ENCODE peak calls at places on chromosomes 7 and 10, in eight cellular contexts. One of them, this sample, is unnamed.

GRCh38 chr10:94088926-94089381 is 95.2 kb downstream of the PLCE1 start:
- DNase-seq in non-pigmented ciliary epithelial cell: no peak
- DNase-seq in heart right ventricle: peak
- DNase-seq in RWPE1: no peak
- DNase-seq in GM13976: no peak
- DNase-seq in stimulated activated CD4-positive, alpha-beta T cell treated with anti-CD3 and anti-CD28 coated beads, Interleukin-4, amount 100 ng/mL, for 1 hour: no peak
- DNase-seq in epithelial cell of esophagus: peak
- DNase-seq in HCT116: no peak
- DNase-seq in this sample: no peak

GRCh38 chr7:149654588-149654987 is 118.8 kb downstream of the ZNF467 start:
- DNase-seq in non-pigmented ciliary epithelial cell: no peak
- DNase-seq in heart right ventricle: no peak
- DNase-seq in RWPE1: no peak
- DNase-seq in GM13976: no peak
- DNase-seq in stimulated activated CD4-positive, alpha-beta T cell treated with anti-CD3 and anti-CD28 coated beads, Interleukin-4, amount 100 ng/mL, for 1 hour: no peak
- DNase-seq in epithelial cell of esophagus: no peak
- DNase-seq in HCT116: no peak
- DNase-seq in this sample: no peak

GRCh38 chr7:139450851-139451250 is 32.6 kb downstream of the KLRG2 start:
- DNase-seq in non-pigmented ciliary epithelial cell: no peak
- DNase-seq in heart right ventricle: no peak
- DNase-seq in RWPE1: no peak
- DNase-seq in GM13976: no peak
- DNase-seq in stimulated activated CD4-positive, alpha-beta T cell treated with anti-CD3 and anti-CD28 coated beads, Interleukin-4, amount 100 ng/mL, for 1 hour: no peak
- DNase-seq in epithelial cell of esophagus: no peak
- DNase-seq in HCT116: no peak
- DNase-seq in this sample: no peak

GRCh38 chr10:34369120-34369519 is 446.0 kb downstream of the PARD3 start:
- DNase-seq in non-pigmented ciliary epithelial cell: no peak
- DNase-seq in heart right ventricle: no peak
- DNase-seq in RWPE1: no peak
- DNase-seq in GM13976: no peak
- DNase-seq in stimulated activated CD4-positive, alpha-beta T cell treated with anti-CD3 and anti-CD28 coated beads, Interleukin-4, amount 100 ng/mL, for 1 hour: no peak
- DNase-seq in epithelial cell of esophagus: no peak
- DNase-seq in HCT116: no peak
- DNase-seq in this sample: no peak

GRCh38 chr10:11602919-11603523 is 8.4 kb downstream of the USP6NL start:
- DNase-seq in non-pigmented ciliary epithelial cell: no peak
- DNase-seq in heart right ventricle: no peak
- DNase-seq in RWPE1: no peak
- DNase-seq in GM13976: peak
- DNase-seq in stimulated activated CD4-positive, alpha-beta T cell treated with anti-CD3 and anti-CD28 coated beads, Interleukin-4, amount 100 ng/mL, for 1 hour: no peak
- DNase-seq in epithelial cell of esophagus: peak
- DNase-seq in HCT116: peak
- DNase-seq in this sample: peak

GRCh38 chr7:50315739-50316671 is 11.5 kb downstream of the IKZF1 start:
- DNase-seq in non-pigmented ciliary epithelial cell: no peak
- DNase-seq in heart right ventricle: no peak
- DNase-seq in RWPE1: no peak
- DNase-seq in GM13976: no peak
- DNase-seq in stimulated activated CD4-positive, alpha-beta T cell treated with anti-CD3 and anti-CD28 coated beads, Interleukin-4, amount 100 ng/mL, for 1 hour: no peak
- DNase-seq in epithelial cell of esophagus: no peak
- DNase-seq in HCT116: no peak
- DNase-seq in this sample: no peak

GRCh38 chr10:87066865-87067264 is 27.8 kb downstream of the GLUD1 start:
- DNase-seq in non-pigmented ciliary epithelial cell: no peak
- DNase-seq in heart right ventricle: no peak
- DNase-seq in RWPE1: no peak
- DNase-seq in GM13976: no peak
- DNase-seq in stimulated activated CD4-positive, alpha-beta T cell treated with anti-CD3 and anti-CD28 coated beads, Interleukin-4, amount 100 ng/mL, for 1 hour: no peak
- DNase-seq in epithelial cell of esophagus: no peak
- DNase-seq in HCT116: no peak
- DNase-seq in this sample: no peak

GRCh38 chr7:1106063-1106782 is 18.3 kb downstream of the GPER1 start:
- DNase-seq in non-pigmented ciliary epithelial cell: no peak
- DNase-seq in heart right ventricle: no peak
- DNase-seq in RWPE1: no peak
- DNase-seq in GM13976: no peak
- DNase-seq in stimulated activated CD4-positive, alpha-beta T cell treated with anti-CD3 and anti-CD28 coated beads, Interleukin-4, amount 100 ng/mL, for 1 hour: no peak
- DNase-seq in epithelial cell of esophagus: no peak
- DNase-seq in HCT116: no peak
- DNase-seq in this sample: no peak

GRCh38 chr7:114048386-114049235 is 129.8 kb upstream of the PPP1R3A start:
- DNase-seq in non-pigmented ciliary epithelial cell: no peak
- DNase-seq in heart right ventricle: no peak
- DNase-seq in RWPE1: peak
- DNase-seq in GM13976: no peak
- DNase-seq in stimulated activated CD4-positive, alpha-beta T cell treated with anti-CD3 and anti-CD28 coated beads, Interleukin-4, amount 100 ng/mL, for 1 hour: no peak
- DNase-seq in epithelial cell of esophagus: peak
- DNase-seq in HCT116: no peak
- DNase-seq in this sample: no peak

GRCh38 chr7:107615910-107616680 is 36.0 kb downstream of the BCAP29 start:
- DNase-seq in non-pigmented ciliary epithelial cell: no peak
- DNase-seq in heart right ventricle: no peak
- DNase-seq in RWPE1: no peak
- DNase-seq in GM13976: no peak
- DNase-seq in stimulated activated CD4-positive, alpha-beta T cell treated with anti-CD3 and anti-CD28 coated beads, Interleukin-4, amount 100 ng/mL, for 1 hour: no peak
- DNase-seq in epithelial cell of esophagus: peak
- DNase-seq in HCT116: no peak
- DNase-seq in this sample: no peak

GRCh38 chr7:159026271-159027047 is 118.2 kb downstream of the VIPR2 start:
- DNase-seq in non-pigmented ciliary epithelial cell: no peak
- DNase-seq in heart right ventricle: no peak
- DNase-seq in RWPE1: no peak
- DNase-seq in GM13976: no peak
- DNase-seq in stimulated activated CD4-positive, alpha-beta T cell treated with anti-CD3 and anti-CD28 coated beads, Interleukin-4, amount 100 ng/mL, for 1 hour: no peak
- DNase-seq in epithelial cell of esophagus: no peak
- DNase-seq in HCT116: no peak
- DNase-seq in this sample: no peak

GRCh38 chr10:102779680-102780079 is 35.9 kb downstream of the WBP1L start:
- DNase-seq in non-pigmented ciliary epithelial cell: no peak
- DNase-seq in heart right ventricle: peak
- DNase-seq in RWPE1: peak
- DNase-seq in GM13976: no peak
- DNase-seq in stimulated activated CD4-positive, alpha-beta T cell treated with anti-CD3 and anti-CD28 coated beads, Interleukin-4, amount 100 ng/mL, for 1 hour: no peak
- DNase-seq in epithelial cell of esophagus: peak
- DNase-seq in HCT116: no peak
- DNase-seq in this sample: no peak

GRCh38 chr7:150986099-150986512 is 4.7 kb upstream of the NOS3 start:
- DNase-seq in non-pigmented ciliary epithelial cell: peak
- DNase-seq in heart right ventricle: peak
- DNase-seq in RWPE1: peak
- DNase-seq in GM13976: peak
- DNase-seq in stimulated activated CD4-positive, alpha-beta T cell treated with anti-CD3 and anti-CD28 coated beads, Interleukin-4, amount 100 ng/mL, for 1 hour: peak
- DNase-seq in epithelial cell of esophagus: peak
- DNase-seq in HCT116: no peak
- DNase-seq in this sample: no peak

GRCh38 chr7:140402178-140402835 is 1.6 kb upstream of the RAB19 start:
- DNase-seq in non-pigmented ciliary epithelial cell: no peak
- DNase-seq in heart right ventricle: no peak
- DNase-seq in RWPE1: peak
- DNase-seq in GM13976: no peak
- DNase-seq in stimulated activated CD4-positive, alpha-beta T cell treated with anti-CD3 and anti-CD28 coated beads, Interleukin-4, amount 100 ng/mL, for 1 hour: no peak
- DNase-seq in epithelial cell of esophagus: peak
- DNase-seq in HCT116: no peak
- DNase-seq in this sample: no peak

GRCh38 chr10:61000769-61001730 is 57.1 kb upstream of the RHOBTB1 start:
- DNase-seq in non-pigmented ciliary epithelial cell: no peak
- DNase-seq in heart right ventricle: no peak
- DNase-seq in RWPE1: peak
- DNase-seq in GM13976: peak
- DNase-seq in stimulated activated CD4-positive, alpha-beta T cell treated with anti-CD3 and anti-CD28 coated beads, Interleukin-4, amount 100 ng/mL, for 1 hour: peak
- DNase-seq in epithelial cell of esophagus: peak
- DNase-seq in HCT116: no peak
- DNase-seq in this sample: no peak

GRCh38 chr10:44911081-44911540 is at the start of gene TMEM72:
- DNase-seq in non-pigmented ciliary epithelial cell: no peak
- DNase-seq in heart right ventricle: no peak
- DNase-seq in RWPE1: no peak
- DNase-seq in GM13976: no peak
- DNase-seq in stimulated activated CD4-positive, alpha-beta T cell treated with anti-CD3 and anti-CD28 coated beads, Interleukin-4, amount 100 ng/mL, for 1 hour: no peak
- DNase-seq in epithelial cell of esophagus: no peak
- DNase-seq in HCT116: no peak
- DNase-seq in this sample: no peak

GRCh38 chr7:132246591-132246990 is 329.7 kb downstream of the PLXNA4 start:
- DNase-seq in non-pigmented ciliary epithelial cell: no peak
- DNase-seq in heart right ventricle: no peak
- DNase-seq in RWPE1: no peak
- DNase-seq in GM13976: no peak
- DNase-seq in stimulated activated CD4-positive, alpha-beta T cell treated with anti-CD3 and anti-CD28 coated beads, Interleukin-4, amount 100 ng/mL, for 1 hour: no peak
- DNase-seq in epithelial cell of esophagus: no peak
- DNase-seq in HCT116: no peak
- DNase-seq in this sample: no peak

GRCh38 chr10:1570652-1571051 is 166.7 kb downstream of the ADARB2 start:
- DNase-seq in non-pigmented ciliary epithelial cell: no peak
- DNase-seq in heart right ventricle: no peak
- DNase-seq in RWPE1: no peak
- DNase-seq in GM13976: no peak
- DNase-seq in stimulated activated CD4-positive, alpha-beta T cell treated with anti-CD3 and anti-CD28 coated beads, Interleukin-4, amount 100 ng/mL, for 1 hour: no peak
- DNase-seq in epithelial cell of esophagus: no peak
- DNase-seq in HCT116: no peak
- DNase-seq in this sample: no peak

GRCh38 chr10:30422981-30423654 is 10.9 kb upstream of the MAP3K8 start:
- DNase-seq in non-pigmented ciliary epithelial cell: no peak
- DNase-seq in heart right ventricle: no peak
- DNase-seq in RWPE1: peak
- DNase-seq in GM13976: no peak
- DNase-seq in stimulated activated CD4-positive, alpha-beta T cell treated with anti-CD3 and anti-CD28 coated beads, Interleukin-4, amount 100 ng/mL, for 1 hour: no peak
- DNase-seq in epithelial cell of esophagus: peak
- DNase-seq in HCT116: no peak
- DNase-seq in this sample: no peak

GRCh38 chr10:119103687-119104652 is at the start of gene DENND10:
- DNase-seq in non-pigmented ciliary epithelial cell: peak
- DNase-seq in heart right ventricle: peak
- DNase-seq in RWPE1: peak
- DNase-seq in GM13976: peak
- DNase-seq in stimulated activated CD4-positive, alpha-beta T cell treated with anti-CD3 and anti-CD28 coated beads, Interleukin-4, amount 100 ng/mL, for 1 hour: peak
- DNase-seq in epithelial cell of esophagus: peak
- DNase-seq in HCT116: peak
- DNase-seq in this sample: peak

GRCh38 chr7:136884492-136884891 is 16.0 kb downstream of the CHRM2 start:
- DNase-seq in non-pigmented ciliary epithelial cell: no peak
- DNase-seq in heart right ventricle: no peak
- DNase-seq in RWPE1: no peak
- DNase-seq in GM13976: no peak
- DNase-seq in stimulated activated CD4-positive, alpha-beta T cell treated with anti-CD3 and anti-CD28 coated beads, Interleukin-4, amount 100 ng/mL, for 1 hour: no peak
- DNase-seq in epithelial cell of esophagus: no peak
- DNase-seq in HCT116: no peak
- DNase-seq in this sample: no peak

GRCh38 chr7:139242741-139243281 is 11.8 kb downstream of the UBN2 start:
- DNase-seq in non-pigmented ciliary epithelial cell: peak
- DNase-seq in heart right ventricle: no peak
- DNase-seq in RWPE1: peak
- DNase-seq in GM13976: no peak
- DNase-seq in stimulated activated CD4-positive, alpha-beta T cell treated with anti-CD3 and anti-CD28 coated beads, Interleukin-4, amount 100 ng/mL, for 1 hour: no peak
- DNase-seq in epithelial cell of esophagus: peak
- DNase-seq in HCT116: no peak
- DNase-seq in this sample: no peak

GRCh38 chr7:44326261-44327125 is 1.1 kb upstream of the CAMK2B start:
- DNase-seq in non-pigmented ciliary epithelial cell: no peak
- DNase-seq in heart right ventricle: no peak
- DNase-seq in RWPE1: no peak
- DNase-seq in GM13976: no peak
- DNase-seq in stimulated activated CD4-positive, alpha-beta T cell treated with anti-CD3 and anti-CD28 coated beads, Interleukin-4, amount 100 ng/mL, for 1 hour: no peak
- DNase-seq in epithelial cell of esophagus: no peak
- DNase-seq in HCT116: no peak
- DNase-seq in this sample: no peak

GRCh38 chr10:60573342-60573741 is 183.7 kb upstream of the ANK3 start:
- DNase-seq in non-pigmented ciliary epithelial cell: no peak
- DNase-seq in heart right ventricle: no peak
- DNase-seq in RWPE1: no peak
- DNase-seq in GM13976: no peak
- DNase-seq in stimulated activated CD4-positive, alpha-beta T cell treated with anti-CD3 and anti-CD28 coated beads, Interleukin-4, amount 100 ng/mL, for 1 hour: peak
- DNase-seq in epithelial cell of esophagus: no peak
- DNase-seq in HCT116: no peak
- DNase-seq in this sample: peak

GRCh38 chr10:11290156-11290890 is 272.7 kb downstream of the CELF2 start:
- DNase-seq in non-pigmented ciliary epithelial cell: no peak
- DNase-seq in heart right ventricle: no peak
- DNase-seq in RWPE1: no peak
- DNase-seq in GM13976: no peak
- DNase-seq in stimulated activated CD4-positive, alpha-beta T cell treated with anti-CD3 and anti-CD28 coated beads, Interleukin-4, amount 100 ng/mL, for 1 hour: no peak
- DNase-seq in epithelial cell of esophagus: no peak
- DNase-seq in HCT116: no peak
- DNase-seq in this sample: no peak

GRCh38 chr7:150406311-150406564 is 27.1 kb downstream of the ZNF775 start:
- DNase-seq in non-pigmented ciliary epithelial cell: no peak
- DNase-seq in heart right ventricle: no peak
- DNase-seq in RWPE1: no peak
- DNase-seq in GM13976: no peak
- DNase-seq in stimulated activated CD4-positive, alpha-beta T cell treated with anti-CD3 and anti-CD28 coated beads, Interleukin-4, amount 100 ng/mL, for 1 hour: no peak
- DNase-seq in epithelial cell of esophagus: no peak
- DNase-seq in HCT116: no peak
- DNase-seq in this sample: no peak

GRCh38 chr7:150649428-150649827 is 17.2 kb upstream of the GIMAP6 start:
- DNase-seq in non-pigmented ciliary epithelial cell: no peak
- DNase-seq in heart right ventricle: no peak
- DNase-seq in RWPE1: no peak
- DNase-seq in GM13976: no peak
- DNase-seq in stimulated activated CD4-positive, alpha-beta T cell treated with anti-CD3 and anti-CD28 coated beads, Interleukin-4, amount 100 ng/mL, for 1 hour: no peak
- DNase-seq in epithelial cell of esophagus: no peak
- DNase-seq in HCT116: no peak
- DNase-seq in this sample: no peak

GRCh38 chr7:132782777-132783633 is 206.7 kb upstream of the PLXNA4 start:
- DNase-seq in non-pigmented ciliary epithelial cell: peak
- DNase-seq in heart right ventricle: no peak
- DNase-seq in RWPE1: no peak
- DNase-seq in GM13976: no peak
- DNase-seq in stimulated activated CD4-positive, alpha-beta T cell treated with anti-CD3 and anti-CD28 coated beads, Interleukin-4, amount 100 ng/mL, for 1 hour: no peak
- DNase-seq in epithelial cell of esophagus: no peak
- DNase-seq in HCT116: no peak
- DNase-seq in this sample: no peak